ENCODE peak calls at places on chromosome 20, in six cellular contexts. T, B, Y, H, O and V are unnamed samples.
A peak's percentile ranks its signal among the peaks of the same experiment; 100 is the strongest.

GRCh38 chr20:35012227-35013069 is 56.8 kb downstream of the MYH7B start:
- DNase-seq in O (no peak), H (no peak), B (peak; percentile 31), T (no peak), Y (no peak), V (peak; percentile 56)

GRCh38 chr20:20487811-20488210 is 119.9 kb downstream of the INSM1 start:
- DNase-seq in O (no peak), H (no peak), Y (no peak), B (no peak), T (no peak), V (no peak)

GRCh38 chr20:57483287-57484050 is 41.5 kb downstream of the CTCFL start:
- DNase-seq in T (no peak), Y (no peak), B (no peak), H (no peak), O (no peak), V (no peak)

GRCh38 chr20:58640446-58640845 is 10.6 kb upstream of the STX16 start:
- DNase-seq in Y (no peak), O (no peak), H (peak; percentile 79), B (peak; percentile 34), T (no peak), V (no peak)

GRCh38 chr20:47985092-47985850 is 200.0 kb upstream of the SULF2 start:
- DNase-seq in H (no peak), T (peak; percentile 72), B (no peak), Y (no peak), O (no peak), V (no peak)

GRCh38 chr20:58111340-58112016 is 117.0 kb downstream of the ANKRD60 start:
- DNase-seq in O (no peak), B (peak; percentile 25), Y (no peak), H (peak; percentile 37), T (no peak), V (no peak)

GRCh38 chr20:46767127-46767761 is 57.8 kb downstream of the SLC2A10 start:
- DNase-seq in H (no peak), O (no peak), T (peak; percentile 70), B (no peak), Y (no peak), V (no peak)

GRCh38 chr20:10221022-10221421 is 2.4 kb downstream of the SNAP25 start:
- DNase-seq in H (no peak), Y (no peak), B (no peak), T (no peak), O (no peak), V (no peak)

GRCh38 chr20:44166008-44166407 is 21.0 kb downstream of the JPH2 start:
- DNase-seq in O (no peak), B (no peak), H (peak; percentile 25), Y (no peak), T (no peak), V (no peak)

GRCh38 chr20:63005862-63006564 is 751 bp downstream of the BHLHE23 start:
- DNase-seq in Y (no peak), H (no peak), B (no peak), O (no peak), T (no peak), V (no peak)

GRCh38 chr20:59392741-59393140 is 92.3 kb downstream of the EDN3 start:
- DNase-seq in T (no peak), H (no peak), O (no peak), Y (no peak), B (no peak), V (no peak)

GRCh38 chr20:50551288-50551687 is 41.1 kb downstream of the PTPN1 start:
- DNase-seq in B (no peak), Y (no peak), O (no peak), T (no peak), H (no peak), V (no peak)

GRCh38 chr20:51498765-51499540 is 43.6 kb downstream of the NFATC2 start:
- DNase-seq in H (no peak), B (no peak), Y (no peak), T (no peak), O (no peak), V (no peak)

GRCh38 chr20:8757146-8757545 is 311.7 kb upstream of the PLCB4 start:
- DNase-seq in O (no peak), T (no peak), H (peak; percentile 66), Y (no peak), B (no peak), V (no peak)

GRCh38 chr20:63453029-63453523 is 19.4 kb downstream of the KCNQ2 start:
- DNase-seq in H (no peak), O (no peak), B (no peak), Y (no peak), T (no peak), V (peak; percentile 46)

GRCh38 chr20:5675103-5676091 is 74.8 kb upstream of the SHLD1 start:
- DNase-seq in T (no peak), B (no peak), Y (no peak), H (no peak), O (no peak), V (no peak)

GRCh38 chr20:40134176-40134575 is 554.9 kb downstream of the MAFB start:
- DNase-seq in H (no peak), T (no peak), Y (no peak), B (no peak), O (no peak), V (no peak)

GRCh38 chr20:36605309-36606170 is at the start of gene RAB5IF:
- DNase-seq in T (peak; percentile 100), Y (peak; percentile 100), O (peak; percentile 100), H (peak; percentile 96), B (peak; percentile 100), V (peak; percentile 99)
- H3K4me3 ChIP-seq in T (peak within 1 kb of the TSS; percentile 62), Y (peak within 1 kb of the TSS; percentile 96), O (peak within 1 kb of the TSS; percentile 88), H (peak within 1 kb of the TSS; percentile 98), B (peak within 1 kb of the TSS; percentile 85), V (peak within 1 kb of the TSS; percentile 88)

DNA sequence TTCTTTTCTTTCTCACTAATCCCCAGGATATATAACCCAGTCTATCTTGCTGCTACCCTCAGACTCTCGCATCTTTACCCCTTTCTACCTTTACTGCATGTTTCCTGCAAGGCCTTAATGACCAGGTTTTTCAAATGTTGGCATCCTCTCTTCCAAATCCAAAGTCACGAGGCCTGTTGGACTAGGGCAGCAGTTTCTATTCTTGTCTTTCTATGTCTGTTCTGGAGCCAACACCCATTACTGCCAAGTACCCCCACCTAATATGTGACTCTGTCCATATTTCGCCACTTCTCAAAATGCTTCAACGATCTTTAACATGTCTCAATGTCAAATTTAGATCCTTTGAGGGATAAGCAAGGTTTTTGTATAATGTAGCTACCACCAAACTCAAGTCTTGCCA is 443.4 kb downstream of the BMP2 start:
- DNase-seq in T (no peak), H (no peak), O (no peak), B (no peak), Y (no peak), V (no peak)
- H3K36me3 ChIP-seq in T (no peaks in the 10 kb centered on the region), H (no peaks in the 10 kb centered on the region), O (no peaks in the 10 kb centered on the region), B (no peaks in the 10 kb centered on the region), Y (no peaks in the 10 kb centered on the region), V (no peaks in the 10 kb centered on the region)

GRCh38 chr20:33127422-33128097 is 40.4 kb upstream of the BPIFA2 start:
- DNase-seq in O (no peak), T (no peak), B (no peak), H (no peak), Y (no peak), V (no peak)

GRCh38 chr20:33125983-33126382 is 42.0 kb upstream of the BPIFA2 start:
- DNase-seq in Y (no peak), B (no peak), O (no peak), T (no peak), H (no peak), V (no peak)

GRCh38 chr20:33124994-33125393 is 43.0 kb upstream of the BPIFA2 start:
- DNase-seq in B (no peak), Y (no peak), T (no peak), O (no peak), H (no peak), V (no peak)

GRCh38 chr20:33120934-33121333 is 41.5 kb downstream of the BPIFB4 start:
- DNase-seq in B (peak; percentile 32), O (no peak), H (no peak), T (no peak), Y (no peak), V (no peak)

GRCh38 chr20:33124261-33124660 is 43.7 kb upstream of the BPIFA2 start:
- DNase-seq in Y (no peak), T (no peak), H (no peak), O (no peak), B (peak; percentile 29), V (no peak)
- TF ChIP-seq CTCF in Y (no peak), T (no peak), H (no peak), O (no peak), B (no peak), V (no peak)

DNA sequence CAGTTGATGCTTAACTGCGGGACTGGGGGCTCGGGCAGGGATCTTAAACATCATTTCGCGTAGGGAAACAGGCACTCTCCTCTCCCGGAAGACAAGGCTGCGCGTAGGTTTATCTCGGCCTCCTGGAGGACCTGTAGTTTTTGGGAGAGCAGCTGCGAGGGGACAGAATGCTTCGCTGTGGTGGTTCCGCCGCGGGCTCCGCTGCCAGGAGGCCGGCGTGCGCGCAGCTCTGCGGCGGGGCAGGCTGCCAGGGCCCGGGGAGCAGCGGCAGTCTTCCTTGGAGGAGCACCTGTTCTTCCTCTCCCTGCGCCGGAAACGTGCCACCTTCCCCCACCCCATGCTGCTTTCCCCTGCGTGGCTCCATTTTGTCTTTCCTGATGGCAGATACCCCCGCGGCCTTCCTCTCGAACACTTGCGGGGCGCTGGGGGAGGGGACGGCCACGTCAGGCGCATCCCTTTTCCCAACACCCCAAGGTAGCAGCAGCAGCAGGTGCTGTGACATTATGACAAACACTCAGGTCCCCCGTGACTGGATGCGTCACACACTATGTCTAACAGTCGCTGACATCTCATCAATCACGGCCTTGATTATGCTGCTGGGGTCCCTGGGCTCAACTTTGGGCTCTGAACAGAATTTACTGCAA is 230.7 kb upstream of the BTBD3 start:
- DNase-seq in O (peak; percentile 46), Y (peak; percentile 59), T (peak; percentile 46), B (no peak), H (peak; percentile 0), V (peak; percentile 39)
- H3K4me3 ChIP-seq in O (peak overlapping the region; percentile 26), Y (peak overlapping the region; percentile 47), T (peak overlapping the region; percentile 17), B (peak overlapping the region; percentile 5), H (peak overlapping the region; percentile 35), V (peak overlapping the region; percentile 42)

GRCh38 chr20:2164966-2165365 is 63.3 kb downstream of the STK35 start:
- DNase-seq in H (no peak), Y (no peak), T (no peak), B (no peak), O (no peak), V (no peak)
- H3K36me3 ChIP-seq in H (no peaks in the 10 kb centered on the region), Y (no peaks in the 10 kb centered on the region), T (no peaks in the 10 kb centered on the region), B (no peaks in the 10 kb centered on the region), O (no peaks in the 10 kb centered on the region), V (no peaks in the 10 kb centered on the region)

GRCh38 chr20:24708411-24709295 is 239.2 kb downstream of the SYNDIG1 start:
- DNase-seq in H (no peak), Y (no peak), T (peak; percentile 5), O (no peak), B (no peak), V (no peak)
- TF ChIP-seq CTCF in H (no peak), Y (no peak), T (no peak), O (no peak), B (no peak), V (no peak)